ENCODE peak calls at places on chromosomes 5 and 9, in four cellular contexts. One of them, this sample, is unnamed.

GRCh38 chr9:109926321-109926959 is 146.4 kb downstream of the PALM2AKAP2 start:
- DNase-seq in IMR-90: no peak
- DNase-seq in mammary epithelial cell: no peak
- DNase-seq in left lung: peak; percentile 49
- DNase-seq in this sample: no peak

GRCh38 chr9:110650261-110650660 is 18.3 kb upstream of the MUSK start:
- DNase-seq in IMR-90: peak; percentile 93
- DNase-seq in mammary epithelial cell: no peak
- DNase-seq in left lung: no peak
- DNase-seq in this sample: no peak

GRCh38 chr9:130117816-130118632 is 54.2 kb upstream of the NCS1 start:
- DNase-seq in IMR-90: peak; percentile 76
- DNase-seq in mammary epithelial cell: peak; percentile 38
- DNase-seq in left lung: no peak
- DNase-seq in this sample: no peak

GRCh38 chr5:66814146-66814991 is 218.2 kb downstream of the MAST4 start:
- DNase-seq in IMR-90: peak; percentile 63
- DNase-seq in mammary epithelial cell: peak; percentile 66
- DNase-seq in left lung: no peak
- DNase-seq in this sample: peak; percentile 26

GRCh38 chr5:21152611-21153010 is 1164.6 kb upstream of the CDH18 start:
- DNase-seq in IMR-90: peak; percentile 0
- DNase-seq in mammary epithelial cell: peak; percentile 95
- DNase-seq in left lung: no peak
- DNase-seq in this sample: no peak

GRCh38 chr5:90878549-90879196 is 320.1 kb downstream of the ADGRV1 start:
- DNase-seq in IMR-90: peak; percentile 34
- DNase-seq in mammary epithelial cell: peak; percentile 16
- DNase-seq in left lung: peak; percentile 38
- DNase-seq in this sample: no peak

GRCh38 chr5:113331201-113331551 is 103.6 kb downstream of the TSSK1B start:
- DNase-seq in IMR-90: peak; percentile 68
- DNase-seq in mammary epithelial cell: no peak
- DNase-seq in left lung: no peak
- DNase-seq in this sample: no peak

GRCh38 chr5:108521841-108522506 is 140.1 kb upstream of the FBXL17 start:
- DNase-seq in IMR-90: peak; percentile 72
- DNase-seq in mammary epithelial cell: peak; percentile 48
- DNase-seq in left lung: no peak
- DNase-seq in this sample: no peak

GRCh38 chr5:125582358-125582757 is 835.9 kb upstream of the ZNF608 start:
- DNase-seq in IMR-90: no peak
- DNase-seq in mammary epithelial cell: no peak
- DNase-seq in left lung: no peak
- DNase-seq in this sample: no peak

GRCh38 chr9:102461441-102461840 is 533.7 kb upstream of the CYLC2 start:
- DNase-seq in IMR-90: no peak
- DNase-seq in mammary epithelial cell: no peak
- DNase-seq in left lung: no peak
- DNase-seq in this sample: no peak

GRCh38 chr5:67115238-67115637 is 81.4 kb downstream of the CD180 start:
- DNase-seq in IMR-90: no peak
- DNase-seq in mammary epithelial cell: no peak
- DNase-seq in left lung: no peak
- DNase-seq in this sample: no peak

GRCh38 chr5:133967715-133968056 is 739 bp downstream of the C5orf15 start:
- DNase-seq in IMR-90: peak; percentile 59
- DNase-seq in mammary epithelial cell: peak; percentile 57
- DNase-seq in left lung: no peak
- DNase-seq in this sample: no peak

GRCh38 chr5:116990010-116990409 is 415.4 kb upstream of the SEMA6A start:
- DNase-seq in IMR-90: no peak
- DNase-seq in mammary epithelial cell: no peak
- DNase-seq in left lung: no peak
- DNase-seq in this sample: no peak

GRCh38 chr9:88478236-88478635 is 56.7 kb upstream of the NXNL2 start:
- DNase-seq in IMR-90: peak; percentile 22
- DNase-seq in mammary epithelial cell: no peak
- DNase-seq in left lung: no peak
- DNase-seq in this sample: no peak

GRCh38 chr9:84668204-84669007 is 1.1 kb upstream of the NTRK2 start:
- DNase-seq in IMR-90: peak; percentile 19
- DNase-seq in mammary epithelial cell: peak; percentile 74
- DNase-seq in left lung: peak; percentile 35
- DNase-seq in this sample: no peak

GRCh38 chr9:115393976-115394775 is 276.2 kb upstream of the TNC start:
- DNase-seq in IMR-90: no peak
- DNase-seq in mammary epithelial cell: peak; percentile 75
- DNase-seq in left lung: no peak
- DNase-seq in this sample: no peak

GRCh38 chr5:82074968-82075367 is 103.1 kb downstream of the ATG10 start:
- DNase-seq in IMR-90: no peak
- DNase-seq in mammary epithelial cell: no peak
- DNase-seq in left lung: no peak
- DNase-seq in this sample: no peak

GRCh38 chr5:72255237-72255636 is 64.8 kb downstream of the MRPS27 start:
- DNase-seq in IMR-90: no peak
- DNase-seq in mammary epithelial cell: no peak
- DNase-seq in left lung: no peak
- DNase-seq in this sample: no peak

GRCh38 chr5:142754031-142754430 is 16.1 kb upstream of the ARHGAP26 start:
- DNase-seq in IMR-90: no peak
- DNase-seq in mammary epithelial cell: no peak
- DNase-seq in left lung: no peak
- DNase-seq in this sample: no peak

GRCh38 chr5:107766439-107766838 is 95.7 kb upstream of the EFNA5 start:
- DNase-seq in IMR-90: no peak
- DNase-seq in mammary epithelial cell: no peak
- DNase-seq in left lung: no peak
- DNase-seq in this sample: no peak

GRCh38 chr5:180179399-180180197 is 29.4 kb downstream of the RASGEF1C start:
- DNase-seq in IMR-90: no peak
- DNase-seq in mammary epithelial cell: no peak
- DNase-seq in left lung: no peak
- DNase-seq in this sample: no peak

GRCh38 chr5:154181156-154181555 is 9.4 kb upstream of the GALNT10 start:
- DNase-seq in IMR-90: no peak
- DNase-seq in mammary epithelial cell: no peak
- DNase-seq in left lung: no peak
- DNase-seq in this sample: no peak

GRCh38 chr5:57891443-57891842 is 408.8 kb upstream of the ACTBL2 start:
- DNase-seq in IMR-90: no peak
- DNase-seq in mammary epithelial cell: no peak
- DNase-seq in left lung: no peak
- DNase-seq in this sample: no peak

GRCh38 chr9:87498046-87498815 is 564 bp downstream of the DAPK1 start:
- DNase-seq in IMR-90: no peak
- DNase-seq in mammary epithelial cell: peak; percentile 53
- DNase-seq in left lung: peak; percentile 61
- DNase-seq in this sample: no peak

GRCh38 chr9:70411930-70412677 is 2.4 kb downstream of the KLF9 start:
- DNase-seq in IMR-90: peak; percentile 71
- DNase-seq in mammary epithelial cell: peak; percentile 84
- DNase-seq in left lung: peak; percentile 84
- DNase-seq in this sample: peak; percentile 56

GRCh38 chr5:69444127-69444754 is 29.3 kb downstream of the MARVELD2 start:
- DNase-seq in IMR-90: no peak
- DNase-seq in mammary epithelial cell: no peak
- DNase-seq in left lung: no peak
- DNase-seq in this sample: no peak

GRCh38 chr9:115411993-115412452 is 294.1 kb upstream of the TNC start:
- DNase-seq in IMR-90: peak; percentile 83
- DNase-seq in mammary epithelial cell: no peak
- DNase-seq in left lung: no peak
- DNase-seq in this sample: no peak

GRCh38 chr9:106717686-106718085 is 145.3 kb upstream of the ZNF462 start:
- DNase-seq in IMR-90: peak; percentile 80
- DNase-seq in mammary epithelial cell: peak; percentile 81
- DNase-seq in left lung: peak; percentile 32
- DNase-seq in this sample: no peak

DNA sequence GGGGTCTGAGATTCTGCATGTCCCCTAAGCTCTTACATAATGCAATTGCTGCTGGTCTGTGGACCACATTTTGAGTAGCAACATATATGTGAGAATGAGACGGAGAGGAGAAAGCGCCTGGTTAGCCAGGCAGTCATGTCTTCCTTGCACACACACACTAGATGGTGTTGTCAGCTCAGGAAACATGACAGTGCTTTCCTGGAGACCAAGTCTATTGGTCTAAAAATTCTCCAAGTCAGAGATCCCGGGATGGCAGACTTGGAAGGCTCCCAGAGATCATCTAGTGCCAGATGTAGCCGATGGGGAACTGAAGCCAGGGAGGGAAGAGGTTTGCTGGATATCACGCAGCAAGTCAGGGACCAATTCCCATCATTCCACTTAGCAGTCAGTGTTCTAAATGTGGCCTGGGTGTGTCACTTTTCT is 53.4 kb downstream of the GALNT12 start:
- DNase-seq in IMR-90: peak; percentile 95
- DNase-seq in mammary epithelial cell: peak; percentile 25
- DNase-seq in left lung: no peak
- DNase-seq in this sample: no peak
- TF ChIP-seq CTCF in IMR-90: peak; percentile 92
- TF ChIP-seq CTCF in mammary epithelial cell: no peak
- TF ChIP-seq CTCF in left lung: no peak
- TF ChIP-seq CTCF in this sample: no peak

DNA sequence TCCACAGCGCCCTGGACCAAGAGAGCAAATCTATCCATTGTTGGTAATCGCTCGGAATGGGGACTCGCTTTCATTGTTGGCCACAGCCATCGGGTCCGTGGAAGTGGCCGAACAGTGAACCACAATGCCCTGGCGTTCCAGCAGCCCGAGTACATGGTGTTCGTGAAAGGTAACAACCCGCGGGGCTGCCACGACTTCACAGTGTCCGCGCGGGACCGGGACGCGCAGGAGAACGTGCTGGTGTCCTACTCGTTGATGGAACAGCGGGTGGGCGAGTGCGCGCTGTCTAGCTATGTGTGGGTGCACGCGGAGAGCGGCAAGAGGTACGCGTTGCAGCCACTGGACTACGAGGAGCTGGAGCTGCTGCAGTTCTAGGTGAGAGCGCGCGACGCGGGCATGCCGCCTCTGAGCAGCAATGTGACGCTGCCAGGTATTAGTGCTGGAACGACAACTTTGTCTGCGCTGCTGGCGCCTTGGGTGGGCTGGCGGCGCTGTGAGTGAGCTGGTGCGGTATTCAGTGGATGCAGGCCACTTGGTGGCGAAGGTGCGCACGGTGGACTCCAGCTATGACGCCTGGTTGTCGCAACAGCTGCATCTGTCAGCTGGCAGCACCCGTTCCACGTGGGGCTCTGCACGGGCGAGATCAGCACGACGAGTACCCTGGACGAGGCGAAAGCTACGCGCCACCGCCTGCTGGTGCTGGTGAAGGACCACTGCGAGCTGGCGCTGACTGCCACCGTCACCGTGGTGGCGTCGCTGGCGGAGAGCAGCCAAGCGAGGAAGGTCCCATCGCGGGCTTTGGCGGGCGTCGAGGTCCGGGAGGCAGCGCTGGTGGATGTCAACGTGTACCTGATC is 6.1 kb upstream of the PCDHA11 start:
- DNase-seq in IMR-90: no peak
- DNase-seq in mammary epithelial cell: no peak
- DNase-seq in left lung: no peak
- DNase-seq in this sample: no peak
- H3K9me3 ChIP-seq in IMR-90: peaks cover 26% of the 10 kb centered on the region
- H3K9me3 ChIP-seq in mammary epithelial cell: peaks cover 19% of the 10 kb centered on the region
- H3K9me3 ChIP-seq in left lung: peaks cover 32% of the 10 kb centered on the region
- H3K9me3 ChIP-seq in this sample: peaks cover 13% of the 10 kb centered on the region

GRCh38 chr5:172860520-172861443 is 26.7 kb downstream of the ERGIC1 start:
- DNase-seq in IMR-90: peak; percentile 32
- DNase-seq in mammary epithelial cell: peak; percentile 77
- DNase-seq in left lung: peak; percentile 83
- DNase-seq in this sample: no peak

GRCh38 chr5:172862165-172862801 is 28.2 kb downstream of the ERGIC1 start:
- DNase-seq in IMR-90: peak; percentile 31
- DNase-seq in mammary epithelial cell: no peak
- DNase-seq in left lung: no peak
- DNase-seq in this sample: no peak

GRCh38 chr5:172859966-172860365 is 25.9 kb downstream of the ERGIC1 start:
- DNase-seq in IMR-90: no peak
- DNase-seq in mammary epithelial cell: peak; percentile 26
- DNase-seq in left lung: no peak
- DNase-seq in this sample: no peak

GRCh38 chr5:172858990-172859811 is 25.1 kb downstream of the ERGIC1 start:
- DNase-seq in IMR-90: peak; percentile 93
- DNase-seq in mammary epithelial cell: no peak
- DNase-seq in left lung: no peak
- DNase-seq in this sample: no peak

DNA sequence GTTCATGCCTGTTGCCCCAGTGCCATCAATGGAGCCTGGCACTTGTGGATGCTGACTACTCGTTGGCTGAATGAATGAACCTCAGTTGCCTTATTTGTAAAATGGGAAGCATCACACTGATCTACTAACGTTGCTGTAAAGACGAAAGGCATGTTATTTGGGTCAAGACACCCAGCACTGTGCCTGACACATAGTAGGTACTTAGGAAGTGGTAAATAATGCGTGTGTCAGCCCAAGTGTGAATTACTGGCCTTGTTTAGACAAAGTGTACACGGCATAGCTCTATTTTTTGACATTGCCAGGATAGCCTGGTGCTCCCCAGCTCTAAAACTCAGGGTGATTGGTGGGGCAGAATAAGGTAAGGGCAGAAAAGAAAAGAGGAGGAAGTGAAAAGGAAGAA is 27.4 kb downstream of the ERGIC1 start:
- DNase-seq in IMR-90: no peak
- DNase-seq in mammary epithelial cell: no peak
- DNase-seq in left lung: no peak
- DNase-seq in this sample: no peak
- H3K27ac ChIP-seq in IMR-90: peak overlapping the region; percentile 62
- H3K27ac ChIP-seq in mammary epithelial cell: peak overlapping the region; percentile 41
- H3K27ac ChIP-seq in left lung: peak overlapping the region; percentile 81
- H3K27ac ChIP-seq in this sample: no peak overlapping the region

DNA sequence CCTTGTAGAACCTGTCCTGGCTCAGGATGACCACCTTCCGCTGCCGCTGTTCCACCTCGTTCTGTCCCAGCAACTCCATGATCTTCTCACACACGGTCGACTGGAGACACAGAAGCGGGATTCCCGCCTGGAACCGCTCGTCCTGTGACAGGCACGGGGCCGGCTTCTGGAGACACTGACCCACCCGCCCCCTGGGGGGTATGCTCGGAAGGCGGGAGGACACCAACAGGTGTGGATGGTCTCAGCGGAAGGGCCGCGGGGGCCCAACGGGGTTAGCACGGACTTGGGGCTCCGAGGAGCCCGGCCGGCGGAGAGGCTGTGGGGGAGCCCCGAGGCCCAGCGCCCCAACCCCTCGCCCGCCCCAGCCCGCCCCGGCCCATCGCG is 525 bp downstream of the UCK1 start:
- DNase-seq in IMR-90: peak; percentile 15
- DNase-seq in mammary epithelial cell: peak; percentile 37
- DNase-seq in left lung: peak; percentile 40
- DNase-seq in this sample: no peak
- TF ChIP-seq CTCF in IMR-90: no peak
- TF ChIP-seq CTCF in mammary epithelial cell: no peak
- TF ChIP-seq CTCF in left lung: no peak
- TF ChIP-seq CTCF in this sample: no peak

This sample was measured in CD4-positive, alpha-beta T cell.